ENCODE peak calls at places on chromosomes 11 and 22, in six cellular contexts. L is HS-27A, X is H54, O is astrocyte, Z is GM04503, A is HTR-8/SVneo. U is an unnamed sample.

GRCh38 chr11:70220920-70221319 is 17.8 kb downstream of the FADD start:
- DNase-seq in L (peak; percentile 73), Z (no peak), O (peak; percentile 47), X (no peak), A (no peak), U (no peak)

GRCh38 chr11:32497951-32498350 is 62.6 kb upstream of the WT1 start:
- DNase-seq in Z (no peak), L (no peak), X (no peak), A (no peak), O (no peak), U (no peak)

GRCh38 chr11:18111005-18111404 is 5.1 kb upstream of the SAAL1 start:
- DNase-seq in L (no peak), O (no peak), A (no peak), X (no peak), Z (no peak), U (no peak)

GRCh38 chr22:30947821-30948454 is 20.6 kb downstream of the MORC2 start:
- DNase-seq in O (peak; percentile 23), L (no peak), X (no peak), Z (peak; percentile 31), A (peak; percentile 5), U (peak; percentile 9)

GRCh38 chr11:64233913-64234839 is at the start of gene VEGFB:
- DNase-seq in O (no peak), A (peak; percentile 60), Z (no peak), L (no peak), X (peak; percentile 67), U (no peak)

GRCh38 chr11:112790286-112790685 is 170.9 kb upstream of the NCAM1 start:
- DNase-seq in L (no peak), X (no peak), Z (no peak), A (no peak), O (no peak), U (no peak)

GRCh38 chr11:82557274-82557673 is 176.4 kb downstream of the FAM181B start:
- DNase-seq in O (no peak), X (no peak), L (no peak), Z (no peak), A (no peak), U (no peak)

GRCh38 chr11:104164028-104164520 is at the start of gene PDGFD:
- DNase-seq in X (peak; percentile 21), L (no peak), Z (no peak), O (peak; percentile 73), A (peak; percentile 67), U (peak; percentile 41)